ENCODE peak calls at places on chromosome 16, in eight cellular contexts. Y is AG04450, B is HFFc6, V is stomach, A is A549, X is HCT116, U is BE2C, R is chondrocyte. C is an unnamed sample.
A peak's percentile ranks its signal among the peaks of the same experiment; 100 is the strongest.

GRCh38 chr16:10906914-10907756 is 30.1 kb downstream of the CIITA start:
- DNase-seq in Y (no peak), B (no peak), V (no peak), A (no peak), X (no peak), U (no peak), R (peak; percentile 86), C (no peak)

GRCh38 chr16:71255721-71256120 is 25.2 kb upstream of the HYDIN start:
- DNase-seq in Y (no peak), B (no peak), V (no peak), A (no peak), X (no peak), U (no peak), R (no peak), C (peak; percentile 4)

GRCh38 chr16:67161595-67162058 is 1.9 kb downstream of the FBXL8 start:
- DNase-seq in Y (no peak), B (no peak), V (no peak), A (no peak), X (no peak), U (no peak), R (no peak), C (no peak)

GRCh38 chr16:65601781-65602180 is 479.9 kb upstream of the CDH11 start:
- DNase-seq in Y (no peak), B (no peak), V (no peak), A (no peak), X (no peak), U (no peak), R (no peak), C (no peak)

GRCh38 chr16:9160551-9160911 is 69.1 kb downstream of the HAPSTR1 start:
- DNase-seq in Y (no peak), B (no peak), V (no peak), A (no peak), X (no peak), U (no peak), R (no peak), C (no peak)

GRCh38 chr16:22721497-22722100 is 92.4 kb upstream of the HS3ST2 start:
- DNase-seq in Y (no peak), B (no peak), V (no peak), A (no peak), X (no peak), U (no peak), R (no peak), C (no peak)

GRCh38 chr16:23998771-23999170 is 163.0 kb downstream of the PRKCB start:
- DNase-seq in Y (no peak), B (no peak), V (no peak), A (no peak), X (no peak), U (no peak), R (no peak), C (no peak)

GRCh38 chr16:81817789-81818304 is 38.8 kb downstream of the PLCG2 start:
- DNase-seq in Y (no peak), B (no peak), V (peak; percentile 34), A (no peak), X (no peak), U (no peak), R (no peak), C (no peak)

GRCh38 chr16:12833939-12834338 is 30.3 kb upstream of the CPPED1 start:
- DNase-seq in Y (no peak), B (peak; percentile 20), V (no peak), A (peak; percentile 67), X (peak; percentile 31), U (peak; percentile 43), R (no peak), C (peak; percentile 6)

GRCh38 chr16:49499018-49499785 is 125.6 kb downstream of the C16orf78 start:
- DNase-seq in Y (no peak), B (no peak), V (peak; percentile 1), A (no peak), X (no peak), U (no peak), R (peak; percentile 87), C (no peak)

GRCh38 chr16:4972938-4973587 is 14.9 kb downstream of the SEC14L5 start:
- DNase-seq in Y (no peak), B (no peak), V (no peak), A (no peak), X (no peak), U (no peak), R (peak; percentile 81), C (peak; percentile 36)

GRCh38 chr16:15523939-15524338 is 89.6 kb downstream of the BMERB1 start:
- DNase-seq in Y (no peak), B (peak; percentile 18), V (no peak), A (no peak), X (no peak), U (no peak), R (no peak), C (no peak)

GRCh38 chr16:11582157-11582814 is 4.4 kb downstream of the LITAF start:
- DNase-seq in Y (no peak), B (no peak), V (no peak), A (no peak), X (no peak), U (no peak), R (no peak), C (no peak)

GRCh38 chr16:21950782-21951521 is 2.2 kb upstream of the UQCRC2 start:
- DNase-seq in Y (no peak), B (peak; percentile 22), V (no peak), A (peak; percentile 61), X (peak; percentile 36), U (peak; percentile 27), R (no peak), C (no peak)

GRCh38 chr16:54244061-54244886 is 42.3 kb downstream of the IRX3 start:
- DNase-seq in Y (no peak), B (no peak), V (no peak), A (no peak), X (no peak), U (no peak), R (no peak), C (peak; percentile 16)

GRCh38 chr16:88920618-88921602 is 54.5 kb upstream of the PABPN1L start:
- DNase-seq in Y (peak; percentile 13), B (no peak), V (peak; percentile 58), A (no peak), X (no peak), U (peak; percentile 56), R (no peak), C (no peak)

GRCh38 chr16:50984688-50985087 is 166.4 kb downstream of the SALL1 start:
- DNase-seq in Y (no peak), B (no peak), V (no peak), A (no peak), X (no peak), U (no peak), R (no peak), C (no peak)

GRCh38 chr16:50981951-50982350 is 169.1 kb downstream of the SALL1 start:
- DNase-seq in Y (no peak), B (no peak), V (no peak), A (no peak), X (no peak), U (no peak), R (no peak), C (no peak)

GRCh38 chr16:50977064-50977621 is 173.9 kb downstream of the SALL1 start:
- DNase-seq in Y (no peak), B (no peak), V (no peak), A (no peak), X (no peak), U (no peak), R (no peak), C (peak; percentile 17)

GRCh38 chr16:50982808-50983207 is 168.3 kb downstream of the SALL1 start:
- DNase-seq in Y (no peak), B (no peak), V (no peak), A (no peak), X (no peak), U (no peak), R (no peak), C (no peak)

GRCh38 chr16:50979806-50980620 is 171.1 kb downstream of the SALL1 start:
- DNase-seq in Y (no peak), B (no peak), V (no peak), A (no peak), X (no peak), U (no peak), R (no peak), C (no peak)
- TF ChIP-seq CTCF in Y (no peak), B (no peak), V (no peak), A (no peak), X (no peak), U (no peak), R (no peak), C (no peak)

DNA sequence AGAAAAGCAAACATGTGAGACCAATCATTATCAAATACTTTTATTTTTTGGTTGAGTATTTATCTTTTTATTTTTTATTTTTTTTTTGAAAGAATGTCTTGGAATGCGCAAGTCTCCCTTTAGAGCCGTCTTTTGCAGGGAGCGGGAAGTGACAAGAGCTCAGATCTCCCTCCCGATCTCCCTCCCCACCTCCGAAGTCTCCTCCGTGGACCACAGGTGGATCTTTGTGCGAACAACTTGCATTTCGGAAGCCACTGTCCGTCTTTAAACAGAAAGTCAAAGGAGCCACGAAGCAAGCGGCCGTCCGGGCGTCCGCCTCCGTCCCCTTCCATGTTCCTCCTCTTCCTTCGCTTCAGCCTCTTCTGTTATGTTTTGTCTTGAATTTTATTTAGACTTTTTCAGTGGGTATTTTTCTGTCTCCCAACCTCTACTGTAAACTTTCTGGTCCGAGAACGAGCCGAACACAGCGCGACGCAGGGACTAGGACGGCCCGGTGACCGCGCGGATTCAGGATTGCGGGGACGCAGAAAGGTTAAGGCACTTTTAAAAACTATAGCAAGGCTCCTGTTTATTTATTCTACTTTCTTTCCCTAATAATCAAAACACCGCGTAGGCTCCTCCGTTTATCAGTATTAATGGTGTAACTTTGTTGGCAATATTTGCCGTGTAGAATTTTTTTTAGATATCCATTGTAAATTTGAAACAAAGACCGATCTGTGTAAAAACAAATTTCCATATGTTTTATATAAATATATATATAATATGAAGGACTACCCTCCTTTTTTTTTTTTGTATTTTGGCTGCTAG is 3.3 kb downstream of the FOXF1 start:
- DNase-seq in Y (no peak), B (no peak), V (no peak), A (no peak), X (no peak), U (no peak), R (no peak), C (no peak)
- TF ChIP-seq CTCF in Y (no peak), B (no peak), V (no peak), A (no peak), X (no peak), U (no peak), R (no peak), C (no peak)

DNA sequence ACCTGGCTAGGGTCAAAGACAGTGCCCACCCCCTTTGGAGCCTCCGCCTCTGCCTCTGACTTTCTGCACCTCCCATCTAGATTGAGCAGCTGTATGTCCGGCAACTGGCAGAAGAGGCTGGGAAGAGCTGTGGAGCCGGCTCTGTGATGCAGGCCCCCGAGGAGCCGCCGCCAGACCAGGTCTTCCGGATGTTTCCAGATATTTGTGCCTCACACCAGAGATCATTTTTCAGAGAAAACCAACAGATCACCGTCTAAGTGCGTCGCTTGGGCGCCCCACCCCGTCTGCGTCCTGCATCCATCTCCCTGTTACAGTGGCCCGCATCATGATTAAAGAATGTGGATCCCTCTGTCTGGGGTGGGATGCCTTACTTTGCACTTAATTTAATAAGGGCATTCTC is 22.1 kb downstream of the IRF8 start:
- DNase-seq in Y (no peak), B (no peak), V (no peak), A (no peak), X (no peak), U (no peak), R (peak; percentile 35), C (no peak)
- TF ChIP-seq CTCF in Y (no peak), B (no peak), V (no peak), A (no peak), X (no peak), U (no peak), R (no peak), C (no peak)

DNA sequence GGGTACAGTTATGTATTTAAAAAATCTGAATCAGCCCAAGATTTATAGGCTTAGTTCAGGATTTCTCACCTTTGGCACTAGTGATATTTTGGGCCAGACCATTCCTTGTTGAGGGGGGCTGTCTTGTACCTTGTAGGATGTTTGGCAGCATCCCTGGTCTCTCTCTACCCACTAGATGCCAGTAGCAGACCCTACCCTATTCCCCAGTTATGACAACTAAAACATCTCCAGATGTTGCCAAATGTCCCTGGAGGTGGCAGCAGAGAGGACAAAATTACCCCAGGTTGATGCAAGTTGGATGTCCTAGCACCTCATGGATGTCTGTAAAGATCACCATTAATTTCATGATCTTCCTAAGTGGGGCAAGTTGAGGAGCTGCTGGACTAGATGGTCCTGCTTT is 45.8 kb downstream of the SYT17 start:
- DNase-seq in Y (no peak), B (no peak), V (no peak), A (peak; percentile 33), X (peak; percentile 16), U (no peak), R (no peak), C (no peak)
- TF ChIP-seq CTCF in Y (no peak), B (peak; percentile 27), V (no peak), A (no peak), X (peak; percentile 37), U (peak; percentile 11), R (no peak), C (no peak)

C was measured in nephron progenitor cell.